ENCODE peak calls at places on chromosomes 1 and 21, in four cellular contexts. D is K562, K is HepG2, S is GM12878. Y is an unnamed sample.
A peak's percentile ranks its signal among the peaks of the same experiment; 100 is the strongest.

GRCh38 chr1:208682664-208683013 is 438.5 kb upstream of the PLXNA2 start:
- DNase-seq in S (no peak), D (no peak), K (no peak), Y (no peak)

GRCh38 chr1:43912607-43913006 is 21.0 kb upstream of the ARTN start:
- DNase-seq in S (no peak), K (no peak), D (no peak), Y (no peak)

GRCh38 chr1:87346130-87346804 is 17.6 kb downstream of the LMO4 start:
- DNase-seq in D (no peak), K (no peak), S (no peak), Y (no peak)

GRCh38 chr1:40162791-40163441 is 1.7 kb downstream of the RLF start:
- DNase-seq in K (no peak), D (peak; percentile 41), S (no peak), Y (no peak)

GRCh38 chr1:155185783-155186265 is 12.2 kb downstream of the TRIM46 start:
- DNase-seq in S (no peak), D (no peak), K (no peak), Y (no peak)

GRCh38 chr1:20896824-20897223 is 109.7 kb upstream of the HP1BP3 start:
- DNase-seq in K (peak; percentile 92), S (no peak), D (no peak), Y (no peak)

GRCh38 chr1:151371744-151372410 is 628 bp downstream of the SELENBP1 start:
- DNase-seq in D (peak; percentile 28), K (no peak), S (no peak), Y (no peak)

GRCh38 chr1:44542415-44543063 is 131.7 kb downstream of the TMEM53 start:
- DNase-seq in S (no peak), K (no peak), D (no peak), Y (peak; percentile 82)

GRCh38 chr21:45630066-45630694 is 13.3 kb upstream of the PCBP3 start:
- DNase-seq in K (no peak), D (no peak), S (no peak), Y (no peak)

GRCh38 chr1:21238141-21238800 is 52.0 kb downstream of the ECE1 start:
- DNase-seq in D (no peak), S (no peak), K (no peak), Y (no peak)

GRCh38 chr1:2609271-2610035 is 22.9 kb downstream of the PRXL2B start:
- DNase-seq in K (no peak), D (no peak), S (no peak), Y (no peak)

GRCh38 chr1:215076312-215076711 is 6.2 kb upstream of the KCNK2 start:
- DNase-seq in S (no peak), K (peak; percentile 34), D (no peak), Y (no peak)

DNA sequence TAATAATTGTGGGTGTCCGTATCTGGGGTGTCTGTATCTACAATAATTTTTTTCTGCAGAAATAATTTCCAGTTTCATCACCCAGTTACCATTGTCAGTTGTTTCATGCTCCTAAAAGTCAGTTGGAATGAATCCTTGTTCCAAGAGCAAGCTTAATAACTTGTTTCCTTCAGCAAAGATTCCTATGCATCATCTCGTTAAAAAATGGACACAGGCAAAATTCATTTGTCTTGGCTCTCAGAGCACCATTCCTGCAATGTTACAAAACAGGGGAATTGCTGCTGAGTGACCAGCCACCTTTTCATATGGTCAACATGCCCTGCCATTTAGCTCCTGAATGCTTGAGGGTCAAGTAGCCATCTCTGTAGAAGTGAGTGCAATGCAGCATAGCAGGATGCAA is 393.4 kb downstream of the KCNT2 start:
- DNase-seq in D (no peak), S (no peak), K (no peak), Y (no peak)
- TF ChIP-seq SRF in D (no peak), S (no peak), K (no peak), Y (no peak)

GRCh38 chr1:1185101-1185765 is 11.6 kb downstream of the TTLL10 start:
- DNase-seq in K (no peak), S (no peak), D (peak; percentile 73), Y (peak; percentile 44)
- TF ChIP-seq USF2 in K (no peak), S (no peak), D (no peak), Y (no peak)

GRCh38 chr1:29209173-29209572 is 21.6 kb downstream of the MECR start:
- DNase-seq in S (no peak), K (no peak), D (no peak), Y (no peak)
- TF ChIP-seq SRF in S (no peak), K (no peak), D (no peak), Y (no peak)

GRCh38 chr21:33949516-33950424 is 34.2 kb upstream of the ATP5PO start:
- DNase-seq in K (no peak), D (no peak), S (peak; percentile 76), Y (peak; percentile 29)
- TF ChIP-seq USF2 in K (no peak), D (no peak), S (no peak), Y (no peak)

GRCh38 chr1:231160851-231161710 is 777 bp upstream of the TRIM67 start:
- DNase-seq in D (no peak), S (no peak), K (no peak), Y (peak; percentile 54)
- TF ChIP-seq SRF in D (no peak), S (no peak), K (no peak), Y (no peak)

GRCh38 chr1:82582347-82582746 is 781.6 kb downstream of the ADGRL2 start:
- DNase-seq in K (no peak), D (no peak), S (no peak), Y (no peak)

DNA sequence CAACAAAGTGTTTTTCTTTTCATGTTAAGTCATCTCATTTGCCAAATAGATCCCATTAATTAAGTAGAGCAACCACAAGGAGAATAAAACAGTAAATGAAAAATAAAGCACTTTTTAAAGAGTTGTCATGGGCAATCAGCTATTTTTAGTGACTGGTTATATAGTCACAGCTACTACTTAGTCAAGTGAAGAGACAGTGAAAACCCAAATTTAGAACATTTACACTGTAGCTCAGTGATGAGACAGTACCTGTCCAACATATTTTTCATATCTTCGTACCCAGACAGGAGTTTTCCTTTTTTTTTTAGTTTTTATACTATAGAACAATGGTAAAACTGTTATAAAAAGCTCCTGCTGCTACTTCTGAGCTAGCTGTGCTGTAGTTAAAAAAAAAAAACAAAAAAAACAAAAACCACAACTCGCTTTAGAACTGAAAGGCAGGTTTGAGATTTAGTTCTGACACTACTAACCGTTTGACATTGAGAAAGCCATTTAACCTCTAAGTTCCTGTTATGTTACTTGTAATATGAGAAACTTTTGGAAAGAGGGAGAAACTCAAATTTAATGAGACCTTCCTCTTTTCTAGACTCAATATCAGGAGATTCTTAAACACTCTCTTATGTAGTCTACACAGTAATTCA is 777.5 kb downstream of the ADGRL2 start:
- DNase-seq in S (no peak), K (no peak), D (no peak), Y (no peak)
- TF ChIP-seq USF2 in S (no peak), K (no peak), D (no peak), Y (no peak)

DNA sequence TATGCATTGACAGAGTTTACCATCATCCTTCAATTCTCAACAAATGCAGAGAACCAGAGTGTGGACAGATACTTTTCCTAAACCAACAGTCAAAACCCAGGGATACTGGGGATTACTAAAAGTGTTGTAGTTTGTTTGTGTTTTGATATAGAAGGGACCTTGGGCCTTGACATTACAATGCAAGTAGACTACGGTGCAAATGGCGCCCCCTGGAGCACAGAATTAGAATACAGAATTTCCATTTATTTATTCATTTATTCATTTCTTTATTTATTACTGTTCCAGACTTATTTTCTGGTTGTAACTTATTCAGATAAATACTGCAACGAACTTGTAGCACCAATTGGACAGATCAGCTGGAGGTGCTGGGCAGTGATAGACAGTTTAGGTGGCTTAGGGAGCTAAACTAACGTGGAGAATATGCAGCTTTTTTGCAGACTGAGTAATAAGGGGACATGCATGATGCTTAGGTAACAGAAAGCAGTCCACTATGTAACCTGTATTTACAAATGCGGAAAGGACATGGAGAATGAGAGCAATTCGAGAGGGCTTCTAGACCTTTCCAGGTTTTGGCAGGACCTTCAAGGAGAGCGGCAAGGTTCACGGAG is 42.6 kb downstream of the KIRREL1 start:
- DNase-seq in K (peak; percentile 5), S (no peak), D (peak; percentile 27), Y (no peak)
- TF ChIP-seq SRF in K (no peak), S (no peak), D (no peak), Y (no peak)

DNA sequence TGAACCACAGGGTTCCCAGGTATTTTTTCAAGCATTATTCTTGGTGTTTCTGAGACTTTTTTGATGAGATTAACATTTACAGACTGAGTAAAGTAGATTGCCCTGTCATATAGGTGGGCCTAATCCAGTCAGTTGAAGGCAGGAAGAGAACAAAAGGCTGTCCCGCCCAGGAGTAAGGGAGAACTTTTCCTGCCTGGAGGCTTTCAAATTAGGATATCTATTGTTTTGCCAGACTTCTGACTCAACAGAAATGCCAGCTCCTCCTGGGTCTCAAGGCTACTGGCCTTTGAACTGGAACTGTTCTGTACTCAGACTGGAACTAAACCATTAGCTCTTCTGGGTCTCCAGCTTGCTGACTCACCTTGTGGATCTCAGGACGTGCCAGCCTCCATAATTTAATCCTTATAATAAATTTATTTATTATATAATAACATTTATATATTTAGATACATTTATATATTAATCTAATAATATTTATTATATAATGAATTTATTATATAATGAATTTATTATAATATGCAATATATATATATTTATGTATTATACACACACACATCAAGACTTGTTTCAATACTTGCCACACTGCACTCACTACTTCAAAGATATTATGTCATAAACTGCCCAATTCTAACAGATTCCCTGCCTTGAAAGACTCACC is 510.8 kb upstream of the B3GALT2 start:
- DNase-seq in S (no peak), D (no peak), K (peak; percentile 2), Y (no peak)
- TF ChIP-seq USF2 in S (no peak), D (no peak), K (no peak), Y (no peak)

GRCh38 chr1:50968884-50969610 is 998 bp upstream of the CDKN2C start:
- DNase-seq in D (peak; percentile 51), K (no peak), S (no peak), Y (no peak)
- TF ChIP-seq SRF in D (no peak), K (no peak), S (no peak), Y (no peak)

GRCh38 chr21:43318841-43319781 is 107.8 kb downstream of the SIK1 start:
- DNase-seq in K (no peak), S (peak; percentile 19), D (no peak), Y (no peak)
- TF ChIP-seq USF2 in K (no peak), S (no peak), D (no peak), Y (no peak)

Y was measured in H1.